ENCODE peak calls at places on chromosome 20, in four cellular contexts. D is BJ, M is AG10803, I is dorsolateral prefrontal cortex. N is an unnamed sample.

GRCh38 chr20:43755390-43755789 is 28.6 kb upstream of the GTSF1L start:
- DNase-seq in I (no peak), D (peak; percentile 30), M (peak; percentile 79), N (peak; percentile 64)

GRCh38 chr20:20668639-20669038 is 43.8 kb downstream of the RALGAPA2 start:
- DNase-seq in I (no peak), M (no peak), D (no peak), N (peak; percentile 13)

GRCh38 chr20:3909952-3910366 is 20.8 kb downstream of the PANK2 start:
- DNase-seq in M (no peak), D (no peak), I (no peak), N (no peak)

GRCh38 chr20:2421247-2421646 is 40.5 kb downstream of the TGM6 start:
- DNase-seq in I (no peak), M (no peak), D (no peak), N (peak; percentile 6)

GRCh38 chr20:5933802-5934436 is 16.4 kb downstream of the TRMT6 start:
- DNase-seq in D (no peak), I (no peak), M (no peak), N (no peak)

GRCh38 chr20:13337090-13337784 is 116.2 kb downstream of the ISM1 start:
- DNase-seq in I (no peak), D (no peak), M (no peak), N (no peak)

GRCh38 chr20:2755451-2756055 is 44.9 kb downstream of the CPXM1 start:
- DNase-seq in M (no peak), I (no peak), D (no peak), N (no peak)

GRCh38 chr20:8700756-8701155 is 368.1 kb upstream of the PLCB4 start:
- DNase-seq in M (no peak), D (no peak), I (no peak), N (no peak)

GRCh38 chr20:46206025-46206424 is 87.9 kb downstream of the CD40 start:
- DNase-seq in M (peak; percentile 36), I (no peak), D (no peak), N (peak; percentile 52)

GRCh38 chr20:18926972-18927371 is 113.4 kb downstream of the SCP2D1 start:
- DNase-seq in M (peak; percentile 4), D (no peak), I (no peak), N (no peak)

GRCh38 chr20:55668659-55669058 is 336.7 kb downstream of the CBLN4 start:
- DNase-seq in I (no peak), D (no peak), M (no peak), N (no peak)

GRCh38 chr20:23366384-23366783 is 4.4 kb downstream of the GZF1 start:
- DNase-seq in I (no peak), D (no peak), M (no peak), N (no peak)

GRCh38 chr20:19431308-19431685 is 218.9 kb downstream of the SLC24A3 start:
- DNase-seq in I (no peak), D (no peak), M (no peak), N (no peak)

GRCh38 chr20:11158589-11158988 is 484.8 kb upstream of the JAG1 start:
- DNase-seq in M (no peak), D (no peak), I (no peak), N (no peak)

GRCh38 chr20:3786665-3787639 is at the start of gene CENPB:
- DNase-seq in I (peak; percentile 88), D (no peak), M (peak; percentile 81), N (peak; percentile 72)

GRCh38 chr20:4281258-4282055 is 266.1 kb upstream of the RNF24 start:
- DNase-seq in D (no peak), M (no peak), I (no peak), N (no peak)

GRCh38 chr20:56343861-56344381 is 14.9 kb upstream of the FAM210B start:
- DNase-seq in D (no peak), I (no peak), M (peak; percentile 43), N (peak; percentile 46)

GRCh38 chr20:63224272-63225081 is 8.5 kb upstream of the YTHDF1 start:
- DNase-seq in D (no peak), M (peak; percentile 28), I (no peak), N (peak; percentile 45)
- TF ChIP-seq CTCF in D (peak; percentile 50), M (peak; percentile 17), I (no peak), N (peak; percentile 27)

GRCh38 chr20:38804243-38804642 is 1.3 kb upstream of the PPP1R16B start:
- DNase-seq in D (no peak), M (no peak), I (no peak), N (no peak)
- H3K4me3 ChIP-seq in D (no peak overlapping the region), M (no peak overlapping the region), I (no peak overlapping the region), N (no peak overlapping the region)

GRCh38 chr20:45082468-45082867 is 18.5 kb downstream of the KCNS1 start:
- DNase-seq in M (no peak), D (no peak), I (no peak), N (no peak)
- TF ChIP-seq CTCF in M (no peak), D (no peak), I (no peak), N (no peak)

DNA sequence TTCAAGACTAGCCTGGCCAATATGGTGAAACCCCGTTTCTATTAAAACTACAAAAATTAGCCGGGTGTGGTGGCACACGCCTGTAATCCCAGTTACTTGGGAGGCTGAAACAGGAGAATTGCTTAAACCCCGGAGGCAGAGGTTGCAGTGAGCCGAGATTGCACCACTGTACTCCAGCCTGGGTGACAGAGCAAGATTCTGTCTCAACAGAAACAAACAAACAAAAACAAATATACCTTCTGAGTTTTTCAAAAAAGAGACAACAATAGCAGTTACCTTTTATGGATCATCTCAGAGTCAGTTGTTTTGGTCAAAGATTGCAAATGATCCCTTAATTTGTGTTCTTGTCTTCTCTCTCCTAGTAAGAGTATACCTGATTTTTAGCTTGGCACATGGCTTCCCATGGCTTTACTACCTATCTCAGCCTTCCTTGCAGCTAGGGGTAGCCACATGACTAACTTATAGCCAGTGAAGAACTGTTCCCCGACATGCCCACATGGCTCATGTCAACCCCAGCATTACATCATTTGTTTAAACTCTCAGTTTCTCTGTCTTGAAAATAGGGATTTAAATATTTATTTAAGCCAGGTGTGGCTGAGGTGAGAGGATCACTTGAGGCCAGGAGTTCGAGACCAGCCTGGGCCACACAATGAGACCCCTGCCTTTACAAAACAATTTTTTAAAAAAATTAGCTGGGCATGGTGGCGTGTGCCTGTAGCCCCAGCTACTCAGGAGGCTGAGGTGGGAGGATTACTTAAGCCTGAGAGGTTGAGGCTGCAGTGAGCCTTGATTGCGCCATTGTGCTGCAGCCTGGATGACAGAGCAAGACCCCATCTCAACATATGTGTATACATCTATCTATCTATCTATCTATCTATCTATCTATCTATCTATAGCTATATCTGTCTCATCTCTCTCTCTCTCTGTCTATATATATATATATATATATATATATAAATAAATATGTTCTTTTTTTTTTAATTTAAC is 25.0 kb upstream of the SLC9A8 start:
- DNase-seq in D (no peak), I (no peak), M (no peak), N (no peak)
- H3K4me3 ChIP-seq in D (no peak overlapping the region), I (no peak overlapping the region), M (no peak overlapping the region), N (no peak overlapping the region)

DNA sequence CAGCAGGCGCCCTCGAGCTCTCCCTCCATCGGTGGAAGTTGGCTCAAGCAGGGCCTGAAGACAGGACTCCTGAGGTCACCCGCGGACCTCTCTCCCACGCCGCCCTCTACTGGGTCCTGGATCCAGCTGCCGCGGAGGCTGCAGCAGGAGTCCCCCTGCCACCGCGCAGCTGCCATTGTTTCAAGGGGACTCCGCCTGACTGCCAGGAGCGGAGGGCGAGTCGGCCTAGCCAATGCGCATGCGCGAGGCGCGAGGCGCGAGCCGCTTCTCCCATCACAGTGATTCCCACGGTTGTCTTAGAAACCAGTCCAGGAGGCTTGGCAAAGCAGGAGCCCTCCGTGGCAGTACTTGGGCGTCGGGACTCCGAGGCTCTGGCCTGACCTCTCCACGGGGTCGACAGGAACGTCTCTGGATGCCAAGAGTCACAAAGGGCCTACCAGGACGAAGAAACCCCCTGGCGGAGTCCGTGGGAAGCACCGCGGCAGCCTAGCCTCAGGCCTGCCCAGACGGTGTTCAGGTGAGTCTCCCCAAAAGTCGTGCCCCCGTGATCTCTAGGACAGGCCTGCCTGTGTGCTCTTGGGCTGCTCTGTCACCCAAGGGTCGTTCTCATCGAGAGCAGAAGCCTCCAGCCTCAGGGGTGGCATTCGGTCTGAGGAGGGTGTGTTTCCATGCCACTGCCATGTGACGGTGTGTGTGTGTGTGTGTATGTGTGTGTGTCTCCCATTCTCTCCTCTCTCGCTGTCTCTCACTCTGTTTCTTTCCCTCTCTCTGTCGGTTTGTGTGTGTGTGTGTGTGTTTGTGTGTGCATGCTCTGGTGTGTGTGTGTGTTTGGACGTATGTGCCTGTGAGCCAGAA is 290.6 kb upstream of the ZNF337 start:
- DNase-seq in M (peak; percentile 12), D (no peak), I (no peak), N (peak; percentile 24)
- TF ChIP-seq CTCF in M (peak; percentile 34), D (peak; percentile 46), I (peak; percentile 12), N (peak; percentile 45)

GRCh38 chr20:63470410-63470809 is 2.0 kb downstream of the KCNQ2 start:
- DNase-seq in I (no peak), M (no peak), D (no peak), N (no peak)
- H3K4me3 ChIP-seq in I (peak overlapping the region; percentile 64), M (no peak overlapping the region), D (no peak overlapping the region), N (no peak overlapping the region)

GRCh38 chr20:64278319-64278681 is 22.8 kb downstream of the PCMTD2 start:
- DNase-seq in M (no peak), D (no peak), I (no peak), N (no peak)

GRCh38 chr20:64280460-64280843 is 24.9 kb downstream of the PCMTD2 start:
- DNase-seq in M (no peak), D (no peak), I (no peak), N (no peak)

GRCh38 chr20:64277571-64278318 is 22.2 kb downstream of the PCMTD2 start:
- DNase-seq in D (no peak), M (no peak), I (no peak), N (no peak)

GRCh38 chr20:64279826-64280459 is 24.4 kb downstream of the PCMTD2 start:
- DNase-seq in D (no peak), M (no peak), I (no peak), N (no peak)
- TF ChIP-seq CTCF in D (no peak), M (no peak), I (no peak), N (no peak)

GRCh38 chr20:36153754-36154695 is 515 bp upstream of the EPB41L1 start:
- DNase-seq in I (peak; percentile 84), D (no peak), M (peak; percentile 64), N (peak; percentile 57)
- H3K4me3 ChIP-seq in I (peak overlapping the region; percentile 82), D (peak overlapping the region; percentile 68), M (peak overlapping the region; percentile 59), N (peak overlapping the region; percentile 81)

GRCh38 chr20:58839991-58840747 is 10.5 kb downstream of the GNAS-AS1 start:
- DNase-seq in M (no peak), I (no peak), D (no peak), N (no peak)

GRCh38 chr20:58840816-58841538 is 9.7 kb downstream of the GNAS-AS1 start:
- DNase-seq in M (no peak), D (no peak), I (no peak), N (no peak)

GRCh38 chr20:58837717-58838116 is 13.0 kb downstream of the GNAS-AS1 start:
- DNase-seq in I (no peak), M (no peak), D (no peak), N (no peak)

GRCh38 chr20:58838174-58838573 is 12.5 kb downstream of the GNAS-AS1 start:
- DNase-seq in D (no peak), M (no peak), I (no peak), N (no peak)

DNA sequence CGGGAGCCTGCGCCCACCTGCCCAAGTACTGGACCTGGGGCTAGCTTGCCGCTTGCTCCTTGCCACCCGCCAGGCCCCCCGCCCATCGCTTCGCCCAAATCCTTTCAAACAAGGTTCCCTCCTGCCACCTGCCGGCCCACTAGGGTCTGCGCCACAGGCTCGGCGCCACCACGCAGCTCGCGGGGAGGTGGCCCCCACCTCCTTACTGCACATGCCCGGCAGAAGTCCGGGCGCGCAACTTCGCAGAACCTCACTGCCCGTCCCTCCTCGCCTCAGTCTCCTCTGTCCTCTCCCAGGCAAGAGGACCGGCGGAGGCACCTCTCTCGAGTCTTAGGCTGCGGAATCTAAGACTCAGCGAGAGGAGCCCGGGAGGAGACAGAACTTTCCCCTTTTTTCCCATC is 11.2 kb downstream of the GNAS-AS1 start:
- DNase-seq in M (no peak), I (no peak), D (no peak), N (peak; percentile 23)
- TF ChIP-seq CTCF in M (peak; percentile 23), I (peak; percentile 28), D (peak; percentile 51), N (peak; percentile 52)

N was measured in fibroblast of the aortic adventitia.